ENCODE peak calls at places on chromosomes 5 and 9, in six cellular contexts. N, H, G, R, L and B are unnamed samples.

GRCh38 chr9:86902606-86903460 is 44.5 kb downstream of the GAS1 start:
- DNase-seq in N (no peak), R (no peak), H (no peak), G (no peak), L (no peak), B (no peak)

GRCh38 chr9:92077868-92078267 is 37.3 kb downstream of the SPTLC1 start:
- DNase-seq in L (no peak), G (no peak), H (no peak), N (no peak), R (no peak), B (no peak)

GRCh38 chr5:79011219-79011836 is 26.2 kb upstream of the ARSB start:
- DNase-seq in R (no peak), L (no peak), G (no peak), H (no peak), N (no peak), B (no peak)

GRCh38 chr9:125074976-125075375 is 68.4 kb downstream of the SCAI start:
- DNase-seq in G (no peak), L (no peak), N (no peak), H (no peak), R (no peak), B (no peak)

GRCh38 chr5:1750469-1750868 is 49.2 kb downstream of the MRPL36 start:
- DNase-seq in N (peak), G (no peak), L (no peak), R (no peak), H (no peak), B (no peak)

GRCh38 chr9:78031271-78031825 is at the start of gene GNAQ:
- DNase-seq in N (no peak), G (no peak), H (no peak), L (no peak), R (no peak), B (no peak)

GRCh38 chr5:171420429-171421231 is 1.2 kb downstream of the FGF18 start:
- DNase-seq in L (no peak), G (no peak), R (peak), H (peak), N (no peak), B (no peak)

GRCh38 chr5:137395011-137395755 is 103.9 kb downstream of the SPOCK1 start:
- DNase-seq in L (no peak), N (no peak), G (no peak), R (no peak), H (no peak), B (no peak)

GRCh38 chr9:78606011-78606410 is 309.1 kb downstream of the PSAT1 start:
- DNase-seq in L (no peak), H (no peak), N (no peak), G (no peak), R (no peak), B (no peak)

GRCh38 chr5:10145922-10146321 is 103.8 kb downstream of the ATPSCKMT start:
- DNase-seq in L (no peak), N (no peak), G (no peak), H (no peak), R (no peak), B (no peak)

GRCh38 chr9:89309608-89310485 is 1.1 kb upstream of the CKS2 start:
- DNase-seq in R (no peak), L (no peak), N (no peak), G (no peak), H (no peak), B (no peak)